ENCODE peak calls at places on chromosomes 7 and 10, in five cellular contexts. X, N, R, S and F are unnamed samples.

GRCh38 chr10:100654835-100655759 is 90.3 kb upstream of the PAX2 start:
- DNase-seq in X (no peak), N (no peak), R (no peak), S (no peak), F (no peak)

GRCh38 chr7:44634839-44635591 is 28.6 kb downstream of the OGDH start:
- DNase-seq in X (no peak), N (no peak), R (peak; percentile 35), S (no peak), F (peak; percentile 79)

GRCh38 chr10:125169915-125170314 is 9.6 kb upstream of the CTBP2 start:
- DNase-seq in X (no peak), N (no peak), R (no peak), S (no peak), F (no peak)

GRCh38 chr7:105849122-105849855 is 27.1 kb downstream of the ATXN7L1 start:
- DNase-seq in X (no peak), N (no peak), R (no peak), S (no peak), F (no peak)

GRCh38 chr7:150945171-150945852 is 32.8 kb downstream of the KCNH2 start:
- DNase-seq in X (no peak), N (no peak), R (peak; percentile 13), S (no peak), F (peak; percentile 23)

GRCh38 chr7:130356760-130357611 is 12.4 kb downstream of the CPA5 start:
- DNase-seq in X (peak; percentile 61), N (no peak), R (peak; percentile 50), S (no peak), F (peak; percentile 73)

GRCh38 chr10:30046476-30046875 is 12.9 kb downstream of the JCAD start:
- DNase-seq in X (no peak), N (no peak), R (no peak), S (no peak), F (no peak)

GRCh38 chr10:86176850-86177249 is 189.7 kb downstream of the GRID1 start:
- DNase-seq in X (no peak), N (no peak), R (peak; percentile 13), S (no peak), F (no peak)

GRCh38 chr10:44752451-44753441 is 158.4 kb upstream of the TMEM72 start:
- DNase-seq in X (peak; percentile 71), N (no peak), R (no peak), S (no peak), F (no peak)

GRCh38 chr10:31751401-31752080 is 177.1 kb downstream of the ARHGAP12 start:
- DNase-seq in X (no peak), N (no peak), R (no peak), S (no peak), F (no peak)

GRCh38 chr10:86335831-86336230 is 30.8 kb downstream of the GRID1 start:
- DNase-seq in X (no peak), N (no peak), R (no peak), S (no peak), F (no peak)

GRCh38 chr10:111579473-111579872 is 502.6 kb downstream of the ADRA2A start:
- DNase-seq in X (no peak), N (no peak), R (no peak), S (no peak), F (no peak)

GRCh38 chr7:55526770-55527169 is 45.5 kb downstream of the VOPP1 start:
- DNase-seq in X (no peak), N (peak; percentile 70), R (peak; percentile 56), S (no peak), F (no peak)

GRCh38 chr10:17199351-17199804 is 2.1 kb downstream of the TRDMT1 start:
- DNase-seq in X (peak; percentile 21), N (no peak), R (no peak), S (no peak), F (no peak)

GRCh38 chr7:134789967-134790685 is 10.7 kb downstream of the CALD1 start:
- DNase-seq in X (peak; percentile 63), N (no peak), R (no peak), S (no peak), F (peak; percentile 41)

GRCh38 chr10:109103278-109103677 is 820.0 kb downstream of the XPNPEP1 start:
- DNase-seq in X (no peak), N (no peak), R (no peak), S (no peak), F (peak; percentile 41)

GRCh38 chr10:52318136-52318810 is 4.2 kb downstream of the DKK1 start:
- DNase-seq in X (peak; percentile 10), N (no peak), R (no peak), S (no peak), F (no peak)

GRCh38 chr10:132574783-132575319 is 37.3 kb downstream of the INPP5A start:
- DNase-seq in X (no peak), N (no peak), R (no peak), S (no peak), F (no peak)

GRCh38 chr7:74482629-74483401 is 29.1 kb downstream of the GTF2IRD1 start:
- DNase-seq in X (peak; percentile 75), N (no peak), R (no peak), S (no peak), F (peak; percentile 64)

GRCh38 chr10:101027281-101027680 is 3.6 kb downstream of the PDZD7 start:
- DNase-seq in X (no peak), N (no peak), R (no peak), S (no peak), F (no peak)

GRCh38 chr10:124152139-124152780 is 58.9 kb upstream of the CHST15 start:
- DNase-seq in X (peak; percentile 94), N (peak; percentile 65), R (no peak), S (no peak), F (peak; percentile 77)

GRCh38 chr10:33122014-33122788 is 164.2 kb upstream of the ITGB1 start:
- DNase-seq in X (peak; percentile 85), N (no peak), R (no peak), S (no peak), F (peak; percentile 30)

GRCh38 chr7:30116771-30117170 is 18.0 kb upstream of the MTURN start:
- DNase-seq in X (peak; percentile 69), N (no peak), R (no peak), S (no peak), F (no peak)

GRCh38 chr10:8633909-8634308 is 579.4 kb downstream of the GATA3 start:
- DNase-seq in X (no peak), N (no peak), R (no peak), S (no peak), F (no peak)